ENCODE peak calls at places on chromosomes 1 and 21, in eight cellular contexts. Q is heart right ventricle, G is breast epithelium, E is uterus, C is AG04450, Z is nephron progenitor cell, B is GM12865, T is endothelial cell. R is an unnamed sample.

GRCh38 chr1:41357451-41358151 is 3.6 kb upstream of the FOXO6 start:
- DNase-seq in E (peak; percentile 11), Z (peak; percentile 37), T (no peak), B (no peak), C (no peak), G (no peak), Q (peak; percentile 67), R (no peak)

GRCh38 chr1:154557939-154558609 is 388 bp downstream of the UBE2Q1 start:
- DNase-seq in B (peak; percentile 61), Z (peak; percentile 61), E (peak; percentile 47), T (peak; percentile 60), G (peak; percentile 53), C (no peak), Q (peak; percentile 50), R (no peak)

GRCh38 chr1:190578531-190578930 is 100.9 kb upstream of the BRINP3 start:
- DNase-seq in B (no peak), T (no peak), E (no peak), C (no peak), Z (no peak), Q (no peak), G (no peak), R (no peak)

GRCh38 chr1:209227941-209228340 is 355.6 kb upstream of the CAMK1G start:
- DNase-seq in G (no peak), C (no peak), B (no peak), Q (no peak), E (no peak), T (no peak), Z (no peak), R (no peak)

GRCh38 chr21:36047139-36047538 is 13.2 kb downstream of the SETD4 start:
- DNase-seq in Z (no peak), E (no peak), B (no peak), C (no peak), T (no peak), G (no peak), Q (no peak), R (no peak)

GRCh38 chr21:44531606-44532128 is 8.3 kb downstream of the KRTAP10-1 start:
- DNase-seq in T (no peak), B (no peak), E (peak; percentile 9), C (no peak), G (no peak), Z (no peak), Q (no peak), R (no peak)

GRCh38 chr1:48619529-48619928 is 147.5 kb upstream of the SPATA6 start:
- DNase-seq in Q (no peak), T (no peak), G (no peak), E (no peak), Z (peak; percentile 69), B (no peak), C (no peak), R (no peak)

GRCh38 chr1:230919201-230919600 is 50.9 kb upstream of the C1orf198 start:
- DNase-seq in Q (no peak), B (no peak), Z (no peak), C (no peak), T (no peak), E (no peak), G (no peak), R (no peak)

GRCh38 chr1:56301791-56302190 is 277.6 kb downstream of the PLPP3 start:
- DNase-seq in G (no peak), E (no peak), B (no peak), T (no peak), C (peak; percentile 65), Q (no peak), Z (no peak), R (no peak)

GRCh38 chr1:24555591-24556413 is at the start of gene NCMAP:
- DNase-seq in T (peak; percentile 19), Z (peak; percentile 54), Q (no peak), G (peak; percentile 50), C (no peak), B (no peak), E (no peak), R (no peak)

GRCh38 chr1:206479164-206480125 is 9.2 kb downstream of the IKBKE start:
- DNase-seq in E (peak; percentile 77), Q (peak; percentile 70), C (peak; percentile 59), Z (peak; percentile 80), B (peak; percentile 83), G (peak; percentile 66), T (peak; percentile 71), R (peak; percentile 82)

GRCh38 chr1:165764277-165764676 is 4.4 kb downstream of the TMCO1 start:
- DNase-seq in Q (no peak), T (no peak), B (no peak), G (no peak), Z (no peak), C (no peak), E (no peak), R (no peak)

DNA sequence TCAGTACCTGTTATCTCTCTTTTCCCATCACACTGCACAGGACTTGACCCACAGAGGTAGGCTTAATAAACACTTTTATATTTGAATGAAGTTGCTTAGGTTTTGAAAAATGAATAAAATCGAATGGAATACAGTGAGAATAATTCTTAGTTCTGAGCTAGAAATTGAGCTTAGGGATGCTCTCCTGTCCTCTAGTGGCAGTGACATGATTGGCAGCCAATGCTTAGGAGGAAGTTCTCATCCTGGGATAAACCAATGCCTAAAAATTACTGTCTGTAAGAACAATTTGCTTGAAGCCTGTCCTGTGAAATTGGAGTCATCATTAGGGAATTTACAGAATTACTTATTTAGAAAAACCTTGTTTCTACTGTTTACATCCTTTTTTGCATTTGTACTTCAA is 21.3 kb upstream of the CYP4X1 start:
- DNase-seq in T (no peak), G (no peak), C (no peak), B (no peak), Z (no peak), Q (no peak), E (no peak), R (no peak)
- TF ChIP-seq CTCF in T (no peak), G (peak; percentile 40), C (no peak), B (peak; percentile 30), Z (peak; percentile 41), Q (peak; percentile 39), E (no peak), R (peak; percentile 9)

DNA sequence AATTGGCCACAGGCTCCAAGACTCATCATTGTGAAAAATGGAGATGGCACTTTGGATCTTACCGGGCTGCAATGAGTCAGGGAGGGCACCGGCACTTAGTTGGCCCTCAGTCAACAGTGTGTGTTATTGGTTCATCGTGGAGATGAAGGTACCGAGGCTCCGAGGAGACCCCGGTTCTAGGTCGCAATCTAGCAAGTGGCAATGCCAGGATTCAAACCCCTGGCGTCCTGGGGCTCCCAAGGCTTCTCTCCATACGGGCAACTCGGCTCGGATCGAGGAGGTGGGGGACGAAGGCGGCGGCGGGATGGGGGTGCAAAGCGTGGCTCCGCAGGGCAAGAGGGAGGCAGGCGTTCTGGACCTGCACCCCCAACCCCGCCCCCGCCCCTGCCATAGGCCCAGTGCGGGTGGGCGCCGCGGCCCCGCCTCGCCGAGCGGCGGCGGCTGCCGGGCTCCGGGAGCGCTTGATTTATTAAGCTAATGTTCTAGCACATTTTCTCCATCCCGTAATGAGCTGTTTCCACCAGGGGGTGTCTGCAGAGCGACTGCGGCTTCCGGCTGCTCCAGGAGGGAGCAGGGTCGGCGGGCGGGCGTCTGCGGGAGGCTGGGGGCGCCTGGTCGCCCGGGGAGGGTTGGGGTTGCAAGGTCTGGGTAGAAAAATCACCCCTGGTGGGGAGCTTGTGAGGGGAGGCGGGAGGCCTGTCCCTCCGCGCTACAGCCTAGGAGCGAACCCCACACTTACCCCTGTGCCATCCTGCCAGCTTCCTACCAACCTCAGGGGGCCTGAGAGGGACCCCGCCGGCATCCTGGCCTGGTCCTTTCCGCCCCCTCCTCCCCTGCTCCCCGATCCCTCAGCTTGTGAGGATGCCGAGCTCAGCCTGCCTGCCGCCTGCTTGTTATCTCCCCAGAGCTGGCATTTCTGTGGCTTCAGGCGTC is 48.7 kb upstream of the ACOT11 start:
- DNase-seq in C (no peak), T (peak; percentile 48), G (no peak), E (no peak), Z (peak; percentile 74), B (no peak), Q (no peak), R (no peak)
- TF ChIP-seq CTCF in C (peak; percentile 50), T (peak; percentile 50), G (no peak), E (peak; percentile 65), Z (peak; percentile 44), B (peak; percentile 18), Q (peak; percentile 42), R (no peak)

GRCh38 chr1:146036241-146036989 is 14.9 kb upstream of the HJV start:
- DNase-seq in T (no peak), G (no peak), C (no peak), Z (no peak), E (no peak), Q (no peak), B (no peak), R (no peak)

GRCh38 chr1:146029097-146029496 is 7.6 kb upstream of the HJV start:
- DNase-seq in E (no peak), B (no peak), G (no peak), C (no peak), Z (no peak), T (no peak), Q (no peak), R (no peak)

GRCh38 chr1:146031476-146031875 is 9.9 kb upstream of the HJV start:
- DNase-seq in B (no peak), G (no peak), T (no peak), E (no peak), Z (no peak), Q (no peak), C (no peak), R (no peak)

GRCh38 chr1:146034976-146035469 is 13.5 kb upstream of the HJV start:
- DNase-seq in E (no peak), Q (no peak), B (peak; percentile 35), G (no peak), Z (no peak), C (no peak), T (no peak), R (no peak)

GRCh38 chr1:146032613-146033219 is 11.2 kb upstream of the HJV start:
- DNase-seq in C (no peak), G (no peak), B (peak; percentile 67), E (no peak), Q (no peak), T (no peak), Z (no peak), R (peak; percentile 43)
- TF ChIP-seq CTCF in C (peak; percentile 59), G (peak; percentile 28), B (peak; percentile 47), E (peak; percentile 20), Q (peak; percentile 63), T (peak; percentile 26), Z (peak; percentile 39), R (peak; percentile 34)

DNA sequence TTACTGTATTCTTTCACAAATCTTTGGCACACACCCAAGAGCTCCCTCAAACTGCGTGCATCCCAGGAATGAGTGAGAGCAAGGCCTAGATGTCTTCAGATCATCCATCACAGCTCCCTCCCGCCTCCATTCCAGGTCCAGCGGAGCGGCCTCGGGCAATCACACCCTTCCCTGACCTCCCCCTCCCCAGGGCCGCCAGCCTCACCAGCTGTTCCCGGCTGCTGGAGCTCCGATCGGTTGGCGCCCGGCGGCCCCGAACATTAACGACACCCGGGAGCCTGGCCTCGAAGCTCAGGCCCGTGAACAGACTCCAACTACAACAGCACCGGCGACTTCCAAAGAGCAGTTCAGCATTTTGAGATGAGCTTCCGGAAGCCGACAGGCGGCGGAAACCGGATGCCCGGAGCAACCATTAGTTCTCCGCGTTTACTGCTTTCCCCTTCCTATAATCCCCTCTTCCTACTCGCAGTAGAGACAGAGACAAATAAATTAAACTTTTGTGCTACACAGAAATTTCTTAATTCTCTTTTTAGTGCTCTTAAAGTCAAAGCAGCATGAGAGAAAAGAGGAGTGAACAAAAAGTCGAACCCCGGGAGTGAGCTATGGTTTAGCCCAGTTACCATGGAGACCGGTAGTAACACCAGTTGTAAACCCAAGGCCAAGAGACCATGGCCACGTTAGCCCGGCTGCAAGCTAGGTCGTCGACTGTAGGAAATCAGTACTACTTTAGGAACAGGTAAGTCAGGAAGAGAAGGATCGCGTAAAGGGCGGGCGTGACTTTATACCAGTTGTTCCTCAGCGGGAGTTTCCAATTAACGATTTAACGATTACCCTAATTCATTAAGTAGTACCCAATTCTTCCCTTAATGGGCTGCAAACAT is at the start of the genes GPATCH2 and SPATA17:
- DNase-seq in G (peak; percentile 67), T (peak; percentile 69), B (peak; percentile 91), Z (peak; percentile 73), Q (peak; percentile 85), C (peak; percentile 74), E (peak; percentile 68), R (peak; percentile 83)
- TF ChIP-seq CTCF in G (peak; percentile 64), T (no peak), B (peak; percentile 11), Z (no peak), Q (peak; percentile 45), C (peak; percentile 50), E (peak; percentile 39), R (no peak)